ENCODE peak calls at places on chromosomes 6 and 20, in six cellular contexts. K, M, A, O, V and H are unnamed samples.
A peak's percentile ranks its signal among the peaks of the same experiment; 100 is the strongest.

GRCh38 chr6:45075246-45075645 is 252.9 kb upstream of the RUNX2 start:
- DNase-seq in K (no peak), V (no peak), O (peak; percentile 15), M (no peak), A (no peak), H (no peak)

GRCh38 chr20:25047766-25048165 is 10.2 kb downstream of the ACSS1 start:
- DNase-seq in K (no peak), M (no peak), A (no peak), V (no peak), O (no peak), H (no peak)

GRCh38 chr6:129073651-129074419 is 190.9 kb downstream of the LAMA2 start:
- DNase-seq in V (no peak), K (no peak), O (no peak), M (no peak), A (no peak), H (no peak)

GRCh38 chr20:50467618-50468373 is 42.4 kb upstream of the PTPN1 start:
- DNase-seq in K (peak; percentile 59), O (peak; percentile 38), A (no peak), M (no peak), V (peak; percentile 51), H (peak; percentile 42)

GRCh38 chr20:10171864-10172751 is 46.5 kb upstream of the SNAP25 start:
- DNase-seq in K (peak; percentile 10), M (peak; percentile 67), V (peak; percentile 39), O (peak; percentile 84), A (peak; percentile 84), H (no peak)

GRCh38 chr20:32582659-32583580 is 2.2 kb downstream of the NOL4L start:
- DNase-seq in O (peak; percentile 36), V (peak; percentile 51), M (no peak), K (no peak), A (peak; percentile 23), H (no peak)

GRCh38 chr6:163943647-163944395 is 529.3 kb downstream of the QKI start:
- DNase-seq in A (peak; percentile 89), M (no peak), V (peak; percentile 52), K (no peak), O (no peak), H (peak; percentile 71)

GRCh38 chr6:64516393-64516792 is 880.8 kb downstream of the PHF3 start:
- DNase-seq in K (no peak), V (no peak), M (no peak), A (no peak), O (no peak), H (no peak)

GRCh38 chr6:109182590-109182989 is 87.3 kb downstream of the CEP57L1 start:
- DNase-seq in K (no peak), M (no peak), V (no peak), O (no peak), A (peak; percentile 28), H (no peak)

GRCh38 chr6:149863596-149863845 is 638 bp downstream of the LRP11 start:
- DNase-seq in A (no peak), V (no peak), K (no peak), O (no peak), M (no peak), H (no peak)

GRCh38 chr6:110232456-110232855 is 52.2 kb downstream of the CDC40 start:
- DNase-seq in K (no peak), O (no peak), A (no peak), V (no peak), M (no peak), H (no peak)

GRCh38 chr6:151494235-151494950 is 576 bp downstream of the CCDC170 start:
- DNase-seq in A (peak; percentile 72), K (no peak), O (no peak), M (no peak), V (peak; percentile 19), H (no peak)

GRCh38 chr6:31243508-31243907 is 28.4 kb downstream of the HLA-C start:
- DNase-seq in O (no peak), K (no peak), M (no peak), V (no peak), A (no peak), H (no peak)

GRCh38 chr6:149560736-149561135 is 5.4 kb upstream of the GINM1 start:
- DNase-seq in A (no peak), O (no peak), V (peak; percentile 36), K (peak; percentile 48), M (no peak), H (no peak)

GRCh38 chr6:384898-385297 is 6.7 kb upstream of the IRF4 start:
- DNase-seq in M (no peak), A (no peak), K (no peak), O (no peak), V (no peak), H (no peak)

GRCh38 chr6:37625591-37626374 is 71.9 kb downstream of the MDGA1 start:
- DNase-seq in M (no peak), V (no peak), A (no peak), K (no peak), O (no peak), H (no peak)

GRCh38 chr6:47479156-47479541 is 1.6 kb downstream of the CD2AP start:
- DNase-seq in M (no peak), V (no peak), K (no peak), O (no peak), A (no peak), H (no peak)

GRCh38 chr20:1125266-1125665 is 6.9 kb downstream of the PSMF1 start:
- DNase-seq in A (no peak), K (no peak), M (no peak), O (no peak), V (no peak), H (no peak)

GRCh38 chr20:15860850-15861249 is 712.4 kb downstream of the KIF16B start:
- DNase-seq in A (no peak), V (no peak), O (no peak), M (no peak), K (no peak), H (no peak)

GRCh38 chr6:164010446-164011071 is 596.0 kb downstream of the QKI start:
- DNase-seq in V (no peak), M (no peak), O (no peak), A (peak; percentile 43), K (no peak), H (no peak)

GRCh38 chr6:100228437-100229424 is 234.7 kb upstream of the MCHR2 start:
- DNase-seq in V (peak; percentile 84), A (peak; percentile 28), K (peak; percentile 73), M (peak; percentile 86), O (peak; percentile 41), H (peak; percentile 48)

GRCh38 chr6:34709386-34709785 is 12.8 kb upstream of the ILRUN start:
- DNase-seq in V (no peak), O (no peak), K (no peak), M (peak; percentile 87), A (peak; percentile 11), H (no peak)